ENCODE peak calls at places on chromosome 3, in eight cellular contexts. Q is body of pancreas, T is PC-3, I is heart left ventricle, Y is heart right ventricle, H is cardiac fibroblast, A is WERI-Rb-1, V is A549. C is an unnamed sample.

GRCh38 chr3:123349201-123349535 is 99.7 kb downstream of the ADCY5 start:
- DNase-seq in Q (peak; percentile 6), Y (no peak), A (no peak), I (no peak), T (peak; percentile 6), H (no peak), V (no peak), C (no peak)

GRCh38 chr3:21755896-21756295 is 4.9 kb upstream of the ZNF385D start:
- DNase-seq in T (no peak), V (no peak), I (no peak), H (no peak), Q (no peak), A (no peak), Y (no peak), C (no peak)

GRCh38 chr3:40055361-40055760 is 246.0 kb downstream of the MYRIP start:
- DNase-seq in H (no peak), I (no peak), Q (no peak), V (no peak), T (no peak), A (no peak), Y (no peak), C (no peak)

GRCh38 chr3:124424396-124424795 is 305.9 kb upstream of the UMPS start:
- DNase-seq in A (peak; percentile 59), T (no peak), Q (no peak), V (no peak), H (no peak), I (no peak), Y (no peak), C (no peak)

GRCh38 chr3:41464401-41464800 is 265.1 kb downstream of the CTNNB1 start:
- DNase-seq in Q (no peak), V (no peak), I (no peak), T (peak; percentile 54), A (no peak), Y (no peak), H (peak; percentile 58), C (no peak)

GRCh38 chr3:35724106-35724505 is 84.8 kb downstream of the ARPP21 start:
- DNase-seq in Q (no peak), Y (no peak), A (no peak), V (no peak), T (no peak), I (no peak), H (no peak), C (no peak)

GRCh38 chr3:150149651-150150051 is 179.0 kb upstream of the PFN2 start:
- DNase-seq in A (no peak), I (peak; percentile 39), T (peak; percentile 94), H (peak; percentile 96), Y (peak; percentile 20), V (no peak), Q (no peak), C (peak; percentile 82)

GRCh38 chr3:178949896-178950295 is 121.7 kb downstream of the ZMAT3 start:
- DNase-seq in Q (no peak), V (no peak), H (no peak), Y (no peak), T (peak; percentile 24), A (no peak), I (no peak), C (no peak)

GRCh38 chr3:39513801-39514369 is 46.4 kb downstream of the MOBP start:
- DNase-seq in H (no peak), Y (no peak), Q (no peak), V (no peak), I (no peak), T (no peak), A (no peak), C (no peak)

GRCh38 chr3:144079634-144080033 is 108.0 kb downstream of the DIPK2A start:
- DNase-seq in H (no peak), A (no peak), Q (no peak), V (no peak), Y (no peak), T (no peak), I (no peak), C (no peak)

GRCh38 chr3:41029356-41029755 is 169.9 kb upstream of the CTNNB1 start:
- DNase-seq in V (no peak), I (no peak), H (no peak), T (no peak), A (no peak), Y (no peak), Q (no peak), C (no peak)

GRCh38 chr3:127413871-127414270 is 126.0 kb upstream of the PRR20G start:
- DNase-seq in H (no peak), Q (no peak), Y (no peak), V (no peak), I (no peak), T (no peak), A (no peak), C (no peak)

GRCh38 chr3:113523241-113523640 is 8.3 kb upstream of the SPICE1 start:
- DNase-seq in H (no peak), Q (no peak), T (peak; percentile 58), Y (no peak), V (no peak), I (no peak), A (no peak), C (no peak)

GRCh38 chr3:111326144-111326995 is 215.6 kb upstream of the CD96 start:
- DNase-seq in V (no peak), T (peak; percentile 39), Y (no peak), H (peak; percentile 53), A (no peak), I (no peak), Q (no peak), C (peak; percentile 90)

GRCh38 chr3:69143605-69144004 is 21.2 kb upstream of the LMOD3 start:
- DNase-seq in I (no peak), A (no peak), H (peak; percentile 13), Q (no peak), Y (no peak), T (peak; percentile 36), V (peak; percentile 31), C (peak; percentile 1)

GRCh38 chr3:112126501-112126900 is 6.5 kb downstream of the GCSAM start:
- DNase-seq in A (no peak), I (no peak), Q (no peak), H (no peak), Y (no peak), T (no peak), V (no peak), C (no peak)

GRCh38 chr3:42503957-42504333 is 1.5 kb downstream of the VIPR1 start:
- DNase-seq in Q (peak; percentile 6), H (no peak), V (no peak), A (peak; percentile 3), T (no peak), I (no peak), Y (peak; percentile 1), C (no peak)

GRCh38 chr3:76131396-76132153 is 346.2 kb upstream of the ZNF717 start:
- DNase-seq in T (peak; percentile 84), Q (no peak), H (peak; percentile 70), I (no peak), A (no peak), V (no peak), Y (no peak), C (no peak)

GRCh38 chr3:170806141-170806540 is 63.9 kb downstream of the RPL22L1 start:
- DNase-seq in T (no peak), I (no peak), A (no peak), Y (no peak), V (no peak), H (no peak), Q (no peak), C (no peak)

GRCh38 chr3:15460891-15461524 is 33.6 kb downstream of the EAF1 start:
- DNase-seq in Q (no peak), H (no peak), Y (no peak), I (no peak), T (no peak), V (no peak), A (peak; percentile 59), C (no peak)

GRCh38 chr3:102474207-102474606 is 39.4 kb downstream of the ZPLD1 start:
- DNase-seq in A (no peak), V (no peak), Q (no peak), T (no peak), H (no peak), I (no peak), Y (no peak), C (no peak)

DNA sequence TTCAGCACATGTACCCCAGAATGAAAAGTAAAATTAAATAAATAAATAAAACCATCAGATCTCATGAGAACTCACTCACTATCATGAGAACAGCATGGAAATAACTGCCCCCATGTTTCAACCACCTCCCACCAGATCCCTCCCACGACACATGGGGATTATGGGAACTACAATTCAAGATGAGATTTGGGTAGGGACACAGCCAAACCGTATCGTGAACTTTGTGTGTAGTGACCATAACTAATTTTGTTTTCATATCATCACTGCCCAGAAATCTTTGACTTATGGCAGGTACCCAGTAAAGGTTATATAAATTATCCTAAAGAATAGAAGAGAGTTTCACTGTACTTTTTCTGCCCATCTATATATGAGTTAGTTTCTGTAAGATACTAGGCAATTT is 766.5 kb downstream of the ROBO1 start:
- DNase-seq in I (no peak), T (no peak), Q (no peak), H (no peak), Y (no peak), V (no peak), A (no peak), C (no peak)
- TF ChIP-seq CTCF in I (no peak), T (no peak), Q (no peak), H (no peak), Y (no peak), V (no peak), A (no peak), C (no peak)

GRCh38 chr3:12329063-12329462 is 40.2 kb downstream of the PPARG start:
- DNase-seq in Y (no peak), Q (no peak), H (no peak), T (no peak), I (no peak), V (no peak), A (no peak), C (no peak)
- TF ChIP-seq CTCF in Y (no peak), Q (no peak), H (no peak), T (peak; percentile 40), I (no peak), V (no peak), A (no peak), C (no peak)

GRCh38 chr3:78988324-78988723 is 779.5 kb downstream of the ROBO1 start:
- DNase-seq in Q (no peak), T (peak; percentile 51), I (no peak), A (no peak), H (peak; percentile 58), V (peak; percentile 33), Y (no peak), C (no peak)
- TF ChIP-seq CTCF in Q (no peak), T (peak; percentile 71), I (no peak), A (peak; percentile 11), H (peak; percentile 37), V (peak; percentile 49), Y (no peak), C (peak; percentile 33)

DNA sequence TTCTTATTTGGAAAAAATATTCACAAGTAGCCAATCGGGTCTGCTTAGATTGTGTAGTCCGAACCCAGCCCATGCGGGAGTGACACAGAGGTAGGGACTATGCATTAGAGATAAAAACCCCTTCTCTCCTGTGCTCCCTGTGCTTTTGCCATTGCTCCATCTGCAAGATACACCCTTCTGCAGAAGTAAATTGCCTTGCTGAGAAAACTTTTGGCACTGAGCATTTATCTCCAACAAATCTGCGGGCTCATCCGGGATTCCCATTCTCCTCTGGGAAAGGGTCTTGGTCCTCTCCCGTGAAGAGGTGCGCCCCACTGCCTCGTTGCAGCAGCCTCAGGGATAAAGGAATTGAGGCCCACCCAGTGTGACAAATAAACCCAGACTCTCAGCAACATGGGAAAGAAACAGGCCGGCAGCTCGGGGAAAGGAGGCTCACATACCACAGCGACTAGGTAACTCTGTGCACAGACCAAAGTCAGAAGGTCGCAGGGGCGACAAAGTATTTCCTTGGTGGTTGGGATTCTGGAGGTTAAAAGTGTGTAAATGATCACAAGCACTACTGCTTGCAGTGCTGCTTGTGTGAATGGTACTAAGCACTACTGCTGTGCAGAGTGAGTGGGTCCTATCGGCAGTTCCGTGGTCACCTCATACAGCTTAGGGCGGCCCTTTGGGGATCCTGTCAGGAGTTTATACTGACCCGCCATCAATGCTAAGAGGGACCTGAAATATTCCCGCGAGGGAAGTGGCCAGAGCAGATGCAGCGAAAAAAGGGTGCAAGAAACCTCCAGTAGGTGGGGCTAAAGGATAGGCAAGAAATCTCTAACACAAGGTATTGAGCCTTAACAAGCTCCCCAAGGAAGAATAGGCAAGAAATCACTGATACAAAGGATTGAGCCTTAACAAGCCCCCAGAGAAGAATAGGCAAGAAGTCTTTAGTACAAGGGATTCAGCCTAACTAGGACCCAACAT is 54.3 kb downstream of the GSK3B start:
- DNase-seq in A (peak; percentile 25), I (no peak), Q (no peak), Y (no peak), H (peak; percentile 18), T (peak; percentile 10), V (peak; percentile 22), C (no peak)
- TF ChIP-seq CTCF in A (peak; percentile 44), I (no peak), Q (no peak), Y (no peak), H (no peak), T (peak; percentile 44), V (peak; percentile 11), C (no peak)